ENCODE peak calls at places on chromosomes 7 and 10, in four cellular contexts. O, Y, W and X are unnamed samples.

GRCh38 chr7:51224811-51225581 is 91.6 kb downstream of the COBL start:
- DNase-seq in W (no peak), Y (no peak), O (peak), X (no peak)

GRCh38 chr7:155824195-155824915 is 12.1 kb upstream of the SHH start:
- DNase-seq in Y (no peak), O (no peak), W (no peak), X (no peak)

GRCh38 chr10:13338337-13339128 is 9.6 kb downstream of the SEPHS1 start:
- DNase-seq in Y (no peak), W (no peak), O (no peak), X (no peak)

GRCh38 chr10:86073199-86073977 is 293.2 kb downstream of the GRID1 start:
- DNase-seq in W (no peak), O (no peak), Y (no peak), X (no peak)

GRCh38 chr10:110644598-110645462 is 694 bp downstream of the RBM20 start:
- DNase-seq in O (no peak), W (no peak), Y (no peak), X (no peak)

GRCh38 chr10:116038259-116038658 is 234.7 kb downstream of the GFRA1 start:
- DNase-seq in W (no peak), O (no peak), Y (no peak), X (no peak)

GRCh38 chr7:81155654-81156373 is 237.0 kb upstream of the SEMA3C start:
- DNase-seq in Y (no peak), W (no peak), O (no peak), X (no peak)

GRCh38 chr10:113382691-113383090 is 170.2 kb upstream of the HABP2 start:
- DNase-seq in Y (no peak), O (no peak), W (no peak), X (no peak)

GRCh38 chr10:86325158-86325557 is 41.4 kb downstream of the GRID1 start:
- DNase-seq in Y (no peak), O (no peak), W (no peak), X (no peak)

GRCh38 chr7:75878769-75879596 is at the start of gene RHBDD2:
- DNase-seq in W (peak), O (peak), Y (peak), X (peak)

GRCh38 chr7:16604054-16604453 is 41.5 kb downstream of the ANKMY2 start:
- DNase-seq in W (no peak), Y (no peak), O (no peak), X (no peak)

GRCh38 chr10:116866987-116867595 is 17.8 kb downstream of the ENO4 start:
- DNase-seq in Y (no peak), O (no peak), W (no peak), X (no peak)

GRCh38 chr7:134458341-134458805 is 527 bp downstream of the AKR1B1 start:
- DNase-seq in W (no peak), O (peak), Y (peak), X (peak)

GRCh38 chr7:25288536-25289283 is 60.4 kb upstream of the NPVF start:
- DNase-seq in W (no peak), O (no peak), Y (no peak), X (no peak)

GRCh38 chr10:94076325-94076841 is 82.7 kb downstream of the PLCE1 start:
- DNase-seq in W (no peak), Y (no peak), O (no peak), X (no peak)

GRCh38 chr10:122142652-122143237 is 128.4 kb upstream of the BTBD16 start:
- DNase-seq in W (no peak), Y (peak), O (no peak), X (no peak)

GRCh38 chr10:94150541-94151184 is 156.9 kb downstream of the PLCE1 start:
- DNase-seq in W (no peak), O (no peak), Y (no peak), X (no peak)

GRCh38 chr7:36128448-36129047 is 24.5 kb upstream of the EEPD1 start:
- DNase-seq in W (no peak), O (peak), Y (no peak), X (no peak)

GRCh38 chr10:71084818-71085126 is 127.6 kb upstream of the UNC5B start:
- DNase-seq in Y (no peak), W (no peak), O (no peak), X (no peak)

GRCh38 chr10:29862926-29863614 is 196.3 kb downstream of the JCAD start:
- DNase-seq in O (no peak), W (no peak), Y (no peak), X (no peak)

GRCh38 chr7:141142058-141142457 is 68.2 kb downstream of the TMEM178B start:
- DNase-seq in Y (no peak), O (no peak), W (no peak), X (no peak)

GRCh38 chr7:106062006-106062405 is 50.1 kb downstream of the SYPL1 start:
- DNase-seq in W (no peak), Y (no peak), O (no peak), X (no peak)

GRCh38 chr10:48463318-48464003 is 141.4 kb downstream of the ARHGAP22 start:
- DNase-seq in O (no peak), W (no peak), Y (no peak), X (no peak)

GRCh38 chr10:92291610-92291859 is 568 bp downstream of the MARCHF5 start:
- DNase-seq in Y (no peak), O (no peak), W (no peak), X (no peak)